ENCODE peak calls at places on chromosomes 4 and X, in seven cellular contexts. One of them, this sample, is unnamed.

GRCh38 chr4:145097821-145098674 is at the start of the genes ABCE1 and ANAPC10:
- DNase-seq in nephron progenitor cell: peak
- DNase-seq in neural crest cell: peak
- DNase-seq in mammary epithelial cell: peak
- DNase-seq in MCF 10A: peak
- DNase-seq in psoas muscle: peak
- DNase-seq in foreskin fibroblast: peak
- DNase-seq in this sample: peak

GRCh38 chr4:51836531-51836930 is 6.4 kb upstream of the DCUN1D4 start:
- DNase-seq in nephron progenitor cell: no peak
- DNase-seq in neural crest cell: no peak
- DNase-seq in mammary epithelial cell: no peak
- DNase-seq in MCF 10A: no peak
- DNase-seq in psoas muscle: no peak
- DNase-seq in foreskin fibroblast: peak
- DNase-seq in this sample: peak

GRCh38 chr4:27048350-27049100 is 187.9 kb downstream of the STIM2 start:
- DNase-seq in nephron progenitor cell: no peak
- DNase-seq in neural crest cell: no peak
- DNase-seq in mammary epithelial cell: peak
- DNase-seq in MCF 10A: peak
- DNase-seq in psoas muscle: no peak
- DNase-seq in foreskin fibroblast: peak
- DNase-seq in this sample: peak

GRCh38 chr4:11635336-11635735 is 206.6 kb upstream of the HS3ST1 start:
- DNase-seq in nephron progenitor cell: no peak
- DNase-seq in neural crest cell: no peak
- DNase-seq in mammary epithelial cell: peak
- DNase-seq in MCF 10A: peak
- DNase-seq in psoas muscle: no peak
- DNase-seq in foreskin fibroblast: peak
- DNase-seq in this sample: no peak

GRCh38 chrX:39996561-39996960 is 101.2 kb downstream of the BCOR start:
- DNase-seq in nephron progenitor cell: no peak
- DNase-seq in neural crest cell: no peak
- DNase-seq in mammary epithelial cell: no peak
- DNase-seq in MCF 10A: no peak
- DNase-seq in psoas muscle: no peak
- DNase-seq in foreskin fibroblast: no peak
- DNase-seq in this sample: no peak

GRCh38 chrX:132501606-132502005 is 12.8 kb upstream of the MBNL3 start:
- DNase-seq in nephron progenitor cell: no peak
- DNase-seq in neural crest cell: no peak
- DNase-seq in mammary epithelial cell: no peak
- DNase-seq in MCF 10A: peak
- DNase-seq in psoas muscle: no peak
- DNase-seq in foreskin fibroblast: no peak
- DNase-seq in this sample: no peak

GRCh38 chr4:173545440-173545839 is 15.4 kb upstream of the HAND2 start:
- DNase-seq in nephron progenitor cell: no peak
- DNase-seq in neural crest cell: no peak
- DNase-seq in mammary epithelial cell: no peak
- DNase-seq in MCF 10A: no peak
- DNase-seq in psoas muscle: no peak
- DNase-seq in foreskin fibroblast: no peak
- DNase-seq in this sample: no peak

GRCh38 chr4:108529984-108530901 is 90.1 kb upstream of the RPL34 start:
- DNase-seq in nephron progenitor cell: no peak
- DNase-seq in neural crest cell: no peak
- DNase-seq in mammary epithelial cell: no peak
- DNase-seq in MCF 10A: no peak
- DNase-seq in psoas muscle: no peak
- DNase-seq in foreskin fibroblast: no peak
- DNase-seq in this sample: no peak

GRCh38 chr4:140085062-140085622 is 68.8 kb downstream of the MAML3 start:
- DNase-seq in nephron progenitor cell: no peak
- DNase-seq in neural crest cell: no peak
- DNase-seq in mammary epithelial cell: no peak
- DNase-seq in MCF 10A: no peak
- DNase-seq in psoas muscle: no peak
- DNase-seq in foreskin fibroblast: no peak
- DNase-seq in this sample: no peak

GRCh38 chr4:76562851-76563803 is 128.1 kb downstream of the SHROOM3 start:
- DNase-seq in nephron progenitor cell: no peak
- DNase-seq in neural crest cell: no peak
- DNase-seq in mammary epithelial cell: peak
- DNase-seq in MCF 10A: no peak
- DNase-seq in psoas muscle: no peak
- DNase-seq in foreskin fibroblast: peak
- DNase-seq in this sample: no peak

GRCh38 chr4:6575503-6576240 is 683 bp downstream of the MAN2B2 start:
- DNase-seq in nephron progenitor cell: no peak
- DNase-seq in neural crest cell: no peak
- DNase-seq in mammary epithelial cell: no peak
- DNase-seq in MCF 10A: no peak
- DNase-seq in psoas muscle: no peak
- DNase-seq in foreskin fibroblast: no peak
- DNase-seq in this sample: no peak

GRCh38 chr4:74202062-74202586 is 44.2 kb downstream of the MTHFD2L start:
- DNase-seq in nephron progenitor cell: no peak
- DNase-seq in neural crest cell: no peak
- DNase-seq in mammary epithelial cell: no peak
- DNase-seq in MCF 10A: no peak
- DNase-seq in psoas muscle: no peak
- DNase-seq in foreskin fibroblast: no peak
- DNase-seq in this sample: no peak

GRCh38 chr4:129326810-129327209 is 230.9 kb downstream of the C4orf33 start:
- DNase-seq in nephron progenitor cell: no peak
- DNase-seq in neural crest cell: no peak
- DNase-seq in mammary epithelial cell: no peak
- DNase-seq in MCF 10A: no peak
- DNase-seq in psoas muscle: no peak
- DNase-seq in foreskin fibroblast: no peak
- DNase-seq in this sample: no peak

GRCh38 chrX:13473666-13474516 is 95.5 kb upstream of the EGFL6 start:
- DNase-seq in nephron progenitor cell: no peak
- DNase-seq in neural crest cell: no peak
- DNase-seq in mammary epithelial cell: no peak
- DNase-seq in MCF 10A: no peak
- DNase-seq in psoas muscle: no peak
- DNase-seq in foreskin fibroblast: peak
- DNase-seq in this sample: no peak

GRCh38 chrX:18793601-18794089 is 86.2 kb downstream of the PPEF1 start:
- DNase-seq in nephron progenitor cell: no peak
- DNase-seq in neural crest cell: no peak
- DNase-seq in mammary epithelial cell: no peak
- DNase-seq in MCF 10A: peak
- DNase-seq in psoas muscle: no peak
- DNase-seq in foreskin fibroblast: peak
- DNase-seq in this sample: no peak

GRCh38 chr4:54550415-54551171 is 107.2 kb upstream of the KIT start:
- DNase-seq in nephron progenitor cell: no peak
- DNase-seq in neural crest cell: no peak
- DNase-seq in mammary epithelial cell: no peak
- DNase-seq in MCF 10A: peak
- DNase-seq in psoas muscle: no peak
- DNase-seq in foreskin fibroblast: peak
- DNase-seq in this sample: peak

GRCh38 chr4:76175336-76175735 is 27.1 kb upstream of the NUP54 start:
- DNase-seq in nephron progenitor cell: no peak
- DNase-seq in neural crest cell: no peak
- DNase-seq in mammary epithelial cell: no peak
- DNase-seq in MCF 10A: no peak
- DNase-seq in psoas muscle: no peak
- DNase-seq in foreskin fibroblast: no peak
- DNase-seq in this sample: no peak

GRCh38 chr4:76758290-76758882 is 139.6 kb downstream of the SOWAHB start:
- DNase-seq in nephron progenitor cell: no peak
- DNase-seq in neural crest cell: peak
- DNase-seq in mammary epithelial cell: peak
- DNase-seq in MCF 10A: peak
- DNase-seq in psoas muscle: no peak
- DNase-seq in foreskin fibroblast: peak
- DNase-seq in this sample: peak

GRCh38 chrX:150478496-150479492 is 89.6 kb upstream of the MTM1 start:
- DNase-seq in nephron progenitor cell: no peak
- DNase-seq in neural crest cell: no peak
- DNase-seq in mammary epithelial cell: no peak
- DNase-seq in MCF 10A: no peak
- DNase-seq in psoas muscle: no peak
- DNase-seq in foreskin fibroblast: no peak
- DNase-seq in this sample: no peak

GRCh38 chr4:3673176-3673575 is 93.0 kb upstream of the ADRA2C start:
- DNase-seq in nephron progenitor cell: no peak
- DNase-seq in neural crest cell: no peak
- DNase-seq in mammary epithelial cell: no peak
- DNase-seq in MCF 10A: no peak
- DNase-seq in psoas muscle: peak
- DNase-seq in foreskin fibroblast: no peak
- DNase-seq in this sample: no peak

GRCh38 chr4:151251922-151252321 is 25.0 kb upstream of the PRSS48 start:
- DNase-seq in nephron progenitor cell: no peak
- DNase-seq in neural crest cell: no peak
- DNase-seq in mammary epithelial cell: no peak
- DNase-seq in MCF 10A: no peak
- DNase-seq in psoas muscle: no peak
- DNase-seq in foreskin fibroblast: no peak
- DNase-seq in this sample: no peak

GRCh38 chrX:101164766-101165590 is 54.6 kb upstream of the DRP2 start:
- DNase-seq in nephron progenitor cell: no peak
- DNase-seq in neural crest cell: no peak
- DNase-seq in mammary epithelial cell: no peak
- DNase-seq in MCF 10A: no peak
- DNase-seq in psoas muscle: no peak
- DNase-seq in foreskin fibroblast: peak
- DNase-seq in this sample: no peak

GRCh38 chr4:158291334-158292055 is 81.2 kb downstream of the TMEM144 start:
- DNase-seq in nephron progenitor cell: no peak
- DNase-seq in neural crest cell: no peak
- DNase-seq in mammary epithelial cell: no peak
- DNase-seq in MCF 10A: no peak
- DNase-seq in psoas muscle: no peak
- DNase-seq in foreskin fibroblast: no peak
- DNase-seq in this sample: no peak

GRCh38 chrX:135112096-135112729 is 8.1 kb downstream of the ETDB start:
- DNase-seq in nephron progenitor cell: peak
- DNase-seq in neural crest cell: no peak
- DNase-seq in mammary epithelial cell: peak
- DNase-seq in MCF 10A: peak
- DNase-seq in psoas muscle: no peak
- DNase-seq in foreskin fibroblast: peak
- DNase-seq in this sample: peak

This sample was measured in EL.